ENCODE peak calls at places on chromosome 19, in eight cellular contexts. Y is choroid plexus epithelial cell; J is stimulated activated CD4-positive, alpha-beta T cell treated with anti-CD3 and anti-CD28 coated beads, Interleukin-4, amount 100 ng/mL, for 48 hours; Z is coronary artery; X is hypothalamus; A is activated T-cell treated with anti-CD3 and anti-CD28 coated beads, Interleukin-2, amount 50 U/mL, for 72 hours; B is NCI-H1092; T is ovary. P is an unnamed sample.

GRCh38 chr19:7515091-7515470 is 822 bp upstream of the ZNF358 start:
- DNase-seq in Y (no peak), J (no peak), Z (peak; percentile 92), X (no peak), A (no peak), B (no peak), T (peak; percentile 81), P (no peak)

GRCh38 chr19:38869836-38870607 is 8.1 kb downstream of the RINL start:
- DNase-seq in Y (peak; percentile 63), J (peak; percentile 93), Z (peak; percentile 85), X (no peak), A (peak; percentile 95), B (no peak), T (peak; percentile 81), P (peak; percentile 61)

GRCh38 chr19:17289489-17289888 is 7.8 kb downstream of the ANKLE1 start:
- DNase-seq in Y (peak; percentile 95), J (no peak), Z (no peak), X (peak; percentile 8), A (peak; percentile 61), B (no peak), T (peak; percentile 74), P (peak; percentile 42)

GRCh38 chr19:7475665-7476064 is 13.2 kb downstream of the PEX11G start:
- DNase-seq in Y (no peak), J (no peak), Z (no peak), X (no peak), A (no peak), B (no peak), T (no peak), P (no peak)

GRCh38 chr19:13143135-13143534 is 7.0 kb downstream of the STX10 start:
- DNase-seq in Y (peak; percentile 76), J (no peak), Z (no peak), X (no peak), A (no peak), B (no peak), T (no peak), P (no peak)

GRCh38 chr19:28406237-28406596 is 806.7 kb downstream of the UQCRFS1 start:
- DNase-seq in Y (no peak), J (no peak), Z (no peak), X (no peak), A (no peak), B (peak; percentile 48), T (no peak), P (no peak)

GRCh38 chr19:33413426-33413725 is 39.9 kb downstream of the CEBPG start:
- DNase-seq in Y (no peak), J (no peak), Z (no peak), X (no peak), A (no peak), B (no peak), T (no peak), P (no peak)

GRCh38 chr19:3632739-3633558 is 6.4 kb upstream of the CACTIN start:
- DNase-seq in Y (no peak), J (no peak), Z (no peak), X (peak; percentile 22), A (no peak), B (no peak), T (peak; percentile 86), P (no peak)

GRCh38 chr19:50772408-50773311 is 2.4 kb downstream of the GPR32 start:
- DNase-seq in Y (peak; percentile 28), J (no peak), Z (no peak), X (no peak), A (no peak), B (no peak), T (no peak), P (peak; percentile 72)

GRCh38 chr19:7386308-7386707 is 37.6 kb downstream of the ARHGEF18 start:
- DNase-seq in Y (no peak), J (no peak), Z (no peak), X (no peak), A (peak; percentile 43), B (no peak), T (no peak), P (no peak)

GRCh38 chr19:48415395-48415794 is 21.9 kb downstream of the GRIN2D start:
- DNase-seq in Y (peak; percentile 68), J (peak; percentile 74), Z (no peak), X (no peak), A (peak; percentile 84), B (no peak), T (peak; percentile 28), P (peak; percentile 74)

GRCh38 chr19:8366961-8367326 is 3.0 kb downstream of the ANGPTL4 start:
- DNase-seq in Y (peak; percentile 89), J (no peak), Z (no peak), X (no peak), A (no peak), B (no peak), T (peak; percentile 78), P (no peak)

GRCh38 chr19:13766095-13766481 is 1.8 kb downstream of the MRI1 start:
- DNase-seq in Y (no peak), J (no peak), Z (no peak), X (no peak), A (no peak), B (no peak), T (no peak), P (no peak)

GRCh38 chr19:27673986-27674385 is 1539.0 kb downstream of the UQCRFS1 start:
- DNase-seq in Y (no peak), J (no peak), Z (peak; percentile 9), X (no peak), A (no peak), B (no peak), T (no peak), P (no peak)

GRCh38 chr19:465056-465816 is 4.4 kb upstream of the SHC2 start:
- DNase-seq in Y (no peak), J (no peak), Z (no peak), X (no peak), A (no peak), B (no peak), T (no peak), P (no peak)

GRCh38 chr19:40035996-40036395 is 20.0 kb downstream of the ZNF780B start:
- DNase-seq in Y (no peak), J (no peak), Z (no peak), X (no peak), A (no peak), B (no peak), T (no peak), P (no peak)

GRCh38 chr19:13255719-13256059 is 105.5 kb downstream of the IER2 start:
- DNase-seq in Y (no peak), J (no peak), Z (no peak), X (no peak), A (no peak), B (no peak), T (no peak), P (no peak)

GRCh38 chr19:17205237-17206140 is 9.7 kb upstream of the USE1 start:
- DNase-seq in Y (peak; percentile 83), J (peak; percentile 54), Z (no peak), X (no peak), A (peak; percentile 56), B (peak; percentile 56), T (peak; percentile 68), P (peak; percentile 18)

GRCh38 chr19:23769691-23770468 is 11.2 kb upstream of the ZNF681 start:
- DNase-seq in Y (no peak), J (no peak), Z (no peak), X (no peak), A (no peak), B (no peak), T (no peak), P (no peak)

GRCh38 chr19:55526216-55527196 is 10.4 kb downstream of the SBK2 start:
- DNase-seq in Y (peak; percentile 92), J (no peak), Z (no peak), X (no peak), A (no peak), B (peak; percentile 89), T (peak; percentile 63), P (no peak)

GRCh38 chr19:3477506-3477905 is 2.8 kb downstream of the SMIM24 start:
- DNase-seq in Y (no peak), J (no peak), Z (no peak), X (no peak), A (no peak), B (no peak), T (no peak), P (no peak)

GRCh38 chr19:47725759-47726401 is 12.7 kb downstream of the EHD2 start:
- DNase-seq in Y (no peak), J (no peak), Z (no peak), X (no peak), A (no peak), B (no peak), T (no peak), P (no peak)

GRCh38 chr19:6126335-6126974 is 9.0 kb upstream of the ACSBG2 start:
- DNase-seq in Y (peak; percentile 75), J (no peak), Z (no peak), X (no peak), A (peak; percentile 12), B (peak; percentile 21), T (no peak), P (peak; percentile 63)

GRCh38 chr19:33473644-33474305 is 47.8 kb downstream of the PEPD start:
- DNase-seq in Y (peak; percentile 29), J (no peak), Z (no peak), X (no peak), A (no peak), B (no peak), T (no peak), P (no peak)

GRCh38 chr19:49906879-49907564 is 10.3 kb upstream of the IL4I1 start:
- DNase-seq in Y (no peak), J (no peak), Z (no peak), X (peak; percentile 29), A (no peak), B (no peak), T (no peak), P (no peak)

GRCh38 chr19:51448745-51449093 is 9.5 kb downstream of the SIGLEC8 start:
- DNase-seq in Y (no peak), J (no peak), Z (no peak), X (no peak), A (no peak), B (no peak), T (no peak), P (no peak)

GRCh38 chr19:17098326-17098725 is 22.7 kb downstream of the MYO9B start:
- DNase-seq in Y (no peak), J (no peak), Z (no peak), X (no peak), A (no peak), B (no peak), T (no peak), P (no peak)

GRCh38 chr19:28633223-28634030 is 579.5 kb downstream of the UQCRFS1 start:
- DNase-seq in Y (peak; percentile 83), J (peak; percentile 6), Z (no peak), X (no peak), A (peak; percentile 55), B (no peak), T (no peak), P (peak; percentile 82)

GRCh38 chr19:46426035-46426505 is 2.7 kb downstream of the PNMA8C start:
- DNase-seq in Y (peak; percentile 50), J (no peak), Z (no peak), X (no peak), A (no peak), B (no peak), T (peak; percentile 27), P (no peak)

GRCh38 chr19:13573268-13573667 is 67.0 kb upstream of the CACNA1A start:
- DNase-seq in Y (no peak), J (no peak), Z (no peak), X (no peak), A (no peak), B (no peak), T (no peak), P (no peak)

GRCh38 chr19:1258707-1259205 is 10.4 kb downstream of the MIDN start:
- DNase-seq in Y (no peak), J (no peak), Z (no peak), X (no peak), A (no peak), B (no peak), T (no peak), P (no peak)

GRCh38 chr19:28466107-28467045 is 746.6 kb downstream of the UQCRFS1 start:
- DNase-seq in Y (peak; percentile 78), J (peak; percentile 44), Z (peak; percentile 24), X (no peak), A (peak; percentile 68), B (peak; percentile 9), T (no peak), P (peak; percentile 76)

GRCh38 chr19:9806781-9807180 is 12.1 kb downstream of the FBXL12 start:
- DNase-seq in Y (no peak), J (no peak), Z (no peak), X (no peak), A (no peak), B (no peak), T (no peak), P (no peak)